ENCODE peak calls at places on chromosome 18, in seven cellular contexts. One of them, this sample, is unnamed.

GRCh38 chr18:73850782-73851181 is 296.9 kb downstream of the FBXO15 start:
- DNase-seq in mucosa of descending colon: no peak
- DNase-seq in stimulated activated CD8-positive, alpha-beta memory T cell treated with anti-CD3 and anti-CD28 coated beads, Interleukin-2, amount 100 ng/mL, for 1 hour: no peak
- DNase-seq in NCI-H1092 treated with DMSO at 0.1 percent for 48 hours: no peak
- DNase-seq in left lung: no peak
- DNase-seq in nephron progenitor cell: no peak
- DNase-seq in kidney glomerular epithelial cell: no peak
- DNase-seq in this sample: no peak

GRCh38 chr18:74251297-74252031 is 40.3 kb downstream of the CYB5A start:
- DNase-seq in left lung: no peak
- DNase-seq in NCI-H1092 treated with DMSO at 0.1 percent for 48 hours: no peak
- DNase-seq in stimulated activated CD8-positive, alpha-beta memory T cell treated with anti-CD3 and anti-CD28 coated beads, Interleukin-2, amount 100 ng/mL, for 1 hour: no peak
- DNase-seq in nephron progenitor cell: no peak
- DNase-seq in kidney glomerular epithelial cell: no peak
- DNase-seq in mucosa of descending colon: no peak
- DNase-seq in this sample: no peak

GRCh38 chr18:70368903-70369302 is 80.1 kb downstream of the SOCS6 start:
- DNase-seq in kidney glomerular epithelial cell: no peak
- DNase-seq in left lung: no peak
- DNase-seq in mucosa of descending colon: no peak
- DNase-seq in stimulated activated CD8-positive, alpha-beta memory T cell treated with anti-CD3 and anti-CD28 coated beads, Interleukin-2, amount 100 ng/mL, for 1 hour: no peak
- DNase-seq in NCI-H1092 treated with DMSO at 0.1 percent for 48 hours: no peak
- DNase-seq in nephron progenitor cell: no peak
- DNase-seq in this sample: no peak

GRCh38 chr18:7116001-7116831 is 1.4 kb downstream of the LAMA1 start:
- DNase-seq in left lung: no peak
- DNase-seq in stimulated activated CD8-positive, alpha-beta memory T cell treated with anti-CD3 and anti-CD28 coated beads, Interleukin-2, amount 100 ng/mL, for 1 hour: no peak
- DNase-seq in NCI-H1092 treated with DMSO at 0.1 percent for 48 hours: peak
- DNase-seq in kidney glomerular epithelial cell: peak
- DNase-seq in nephron progenitor cell: peak
- DNase-seq in mucosa of descending colon: no peak
- DNase-seq in this sample: no peak

GRCh38 chr18:45291616-45292612 is 323.4 kb upstream of the SLC14A2 start:
- DNase-seq in nephron progenitor cell: no peak
- DNase-seq in mucosa of descending colon: no peak
- DNase-seq in left lung: no peak
- DNase-seq in stimulated activated CD8-positive, alpha-beta memory T cell treated with anti-CD3 and anti-CD28 coated beads, Interleukin-2, amount 100 ng/mL, for 1 hour: no peak
- DNase-seq in NCI-H1092 treated with DMSO at 0.1 percent for 48 hours: peak
- DNase-seq in kidney glomerular epithelial cell: peak
- DNase-seq in this sample: no peak

GRCh38 chr18:26710460-26711096 is 154.9 kb downstream of the AQP4 start:
- DNase-seq in stimulated activated CD8-positive, alpha-beta memory T cell treated with anti-CD3 and anti-CD28 coated beads, Interleukin-2, amount 100 ng/mL, for 1 hour: no peak
- DNase-seq in nephron progenitor cell: no peak
- DNase-seq in NCI-H1092 treated with DMSO at 0.1 percent for 48 hours: no peak
- DNase-seq in mucosa of descending colon: no peak
- DNase-seq in left lung: no peak
- DNase-seq in kidney glomerular epithelial cell: no peak
- DNase-seq in this sample: no peak

GRCh38 chr18:65527879-65528633 is 222.8 kb upstream of the CDH7 start:
- DNase-seq in kidney glomerular epithelial cell: no peak
- DNase-seq in stimulated activated CD8-positive, alpha-beta memory T cell treated with anti-CD3 and anti-CD28 coated beads, Interleukin-2, amount 100 ng/mL, for 1 hour: no peak
- DNase-seq in left lung: no peak
- DNase-seq in NCI-H1092 treated with DMSO at 0.1 percent for 48 hours: peak
- DNase-seq in mucosa of descending colon: no peak
- DNase-seq in nephron progenitor cell: peak
- DNase-seq in this sample: no peak

GRCh38 chr18:48493856-48494255 is 45.0 kb upstream of the CTIF start:
- DNase-seq in NCI-H1092 treated with DMSO at 0.1 percent for 48 hours: no peak
- DNase-seq in left lung: no peak
- DNase-seq in nephron progenitor cell: no peak
- DNase-seq in stimulated activated CD8-positive, alpha-beta memory T cell treated with anti-CD3 and anti-CD28 coated beads, Interleukin-2, amount 100 ng/mL, for 1 hour: no peak
- DNase-seq in mucosa of descending colon: no peak
- DNase-seq in kidney glomerular epithelial cell: no peak
- DNase-seq in this sample: no peak

GRCh38 chr18:10661333-10661732 is 135.5 kb downstream of the NAPG start:
- DNase-seq in nephron progenitor cell: no peak
- DNase-seq in kidney glomerular epithelial cell: peak
- DNase-seq in left lung: no peak
- DNase-seq in stimulated activated CD8-positive, alpha-beta memory T cell treated with anti-CD3 and anti-CD28 coated beads, Interleukin-2, amount 100 ng/mL, for 1 hour: no peak
- DNase-seq in mucosa of descending colon: no peak
- DNase-seq in NCI-H1092 treated with DMSO at 0.1 percent for 48 hours: no peak
- DNase-seq in this sample: no peak

GRCh38 chr18:8991131-8991530 is 111.4 kb upstream of the NDUFV2 start:
- DNase-seq in nephron progenitor cell: no peak
- DNase-seq in kidney glomerular epithelial cell: no peak
- DNase-seq in left lung: no peak
- DNase-seq in stimulated activated CD8-positive, alpha-beta memory T cell treated with anti-CD3 and anti-CD28 coated beads, Interleukin-2, amount 100 ng/mL, for 1 hour: no peak
- DNase-seq in mucosa of descending colon: no peak
- DNase-seq in NCI-H1092 treated with DMSO at 0.1 percent for 48 hours: no peak
- DNase-seq in this sample: no peak

GRCh38 chr18:79923896-79924585 is 27.4 kb downstream of the SLC66A2 start:
- DNase-seq in left lung: no peak
- DNase-seq in NCI-H1092 treated with DMSO at 0.1 percent for 48 hours: no peak
- DNase-seq in kidney glomerular epithelial cell: no peak
- DNase-seq in stimulated activated CD8-positive, alpha-beta memory T cell treated with anti-CD3 and anti-CD28 coated beads, Interleukin-2, amount 100 ng/mL, for 1 hour: no peak
- DNase-seq in mucosa of descending colon: no peak
- DNase-seq in nephron progenitor cell: no peak
- DNase-seq in this sample: no peak

GRCh38 chr18:68438983-68439382 is 275.9 kb downstream of the TMX3 start:
- DNase-seq in stimulated activated CD8-positive, alpha-beta memory T cell treated with anti-CD3 and anti-CD28 coated beads, Interleukin-2, amount 100 ng/mL, for 1 hour: no peak
- DNase-seq in NCI-H1092 treated with DMSO at 0.1 percent for 48 hours: no peak
- DNase-seq in mucosa of descending colon: no peak
- DNase-seq in kidney glomerular epithelial cell: peak
- DNase-seq in nephron progenitor cell: no peak
- DNase-seq in left lung: no peak
- DNase-seq in this sample: no peak

GRCh38 chr18:48676346-48676745 is 137.5 kb downstream of the CTIF start:
- DNase-seq in left lung: no peak
- DNase-seq in kidney glomerular epithelial cell: no peak
- DNase-seq in nephron progenitor cell: no peak
- DNase-seq in stimulated activated CD8-positive, alpha-beta memory T cell treated with anti-CD3 and anti-CD28 coated beads, Interleukin-2, amount 100 ng/mL, for 1 hour: no peak
- DNase-seq in mucosa of descending colon: no peak
- DNase-seq in NCI-H1092 treated with DMSO at 0.1 percent for 48 hours: no peak
- DNase-seq in this sample: peak

GRCh38 chr18:13462686-13463085 is 244.1 kb downstream of the LDLRAD4 start:
- DNase-seq in mucosa of descending colon: no peak
- DNase-seq in nephron progenitor cell: no peak
- DNase-seq in stimulated activated CD8-positive, alpha-beta memory T cell treated with anti-CD3 and anti-CD28 coated beads, Interleukin-2, amount 100 ng/mL, for 1 hour: no peak
- DNase-seq in NCI-H1092 treated with DMSO at 0.1 percent for 48 hours: no peak
- DNase-seq in left lung: no peak
- DNase-seq in kidney glomerular epithelial cell: no peak
- DNase-seq in this sample: no peak

GRCh38 chr18:8778386-8778785 is 73.0 kb downstream of the MTCL1 start:
- DNase-seq in nephron progenitor cell: no peak
- DNase-seq in stimulated activated CD8-positive, alpha-beta memory T cell treated with anti-CD3 and anti-CD28 coated beads, Interleukin-2, amount 100 ng/mL, for 1 hour: no peak
- DNase-seq in mucosa of descending colon: no peak
- DNase-seq in kidney glomerular epithelial cell: no peak
- DNase-seq in left lung: no peak
- DNase-seq in NCI-H1092 treated with DMSO at 0.1 percent for 48 hours: no peak
- DNase-seq in this sample: no peak

GRCh38 chr18:10892801-10893595 is 256.4 kb downstream of the PIEZO2 start:
- DNase-seq in mucosa of descending colon: no peak
- DNase-seq in nephron progenitor cell: peak
- DNase-seq in left lung: no peak
- DNase-seq in NCI-H1092 treated with DMSO at 0.1 percent for 48 hours: no peak
- DNase-seq in kidney glomerular epithelial cell: peak
- DNase-seq in stimulated activated CD8-positive, alpha-beta memory T cell treated with anti-CD3 and anti-CD28 coated beads, Interleukin-2, amount 100 ng/mL, for 1 hour: no peak
- DNase-seq in this sample: no peak

GRCh38 chr18:78624646-78625279 is 354.9 kb upstream of the SALL3 start:
- DNase-seq in mucosa of descending colon: no peak
- DNase-seq in NCI-H1092 treated with DMSO at 0.1 percent for 48 hours: no peak
- DNase-seq in kidney glomerular epithelial cell: no peak
- DNase-seq in nephron progenitor cell: peak
- DNase-seq in stimulated activated CD8-positive, alpha-beta memory T cell treated with anti-CD3 and anti-CD28 coated beads, Interleukin-2, amount 100 ng/mL, for 1 hour: no peak
- DNase-seq in left lung: no peak
- DNase-seq in this sample: no peak

GRCh38 chr18:43420950-43421349 is 143.7 kb upstream of the SYT4 start:
- DNase-seq in stimulated activated CD8-positive, alpha-beta memory T cell treated with anti-CD3 and anti-CD28 coated beads, Interleukin-2, amount 100 ng/mL, for 1 hour: no peak
- DNase-seq in NCI-H1092 treated with DMSO at 0.1 percent for 48 hours: no peak
- DNase-seq in nephron progenitor cell: no peak
- DNase-seq in left lung: no peak
- DNase-seq in kidney glomerular epithelial cell: no peak
- DNase-seq in mucosa of descending colon: no peak
- DNase-seq in this sample: no peak

GRCh38 chr18:75545189-75545588 is 117.7 kb upstream of the SMIM21 start:
- DNase-seq in kidney glomerular epithelial cell: no peak
- DNase-seq in nephron progenitor cell: no peak
- DNase-seq in stimulated activated CD8-positive, alpha-beta memory T cell treated with anti-CD3 and anti-CD28 coated beads, Interleukin-2, amount 100 ng/mL, for 1 hour: no peak
- DNase-seq in NCI-H1092 treated with DMSO at 0.1 percent for 48 hours: no peak
- DNase-seq in mucosa of descending colon: no peak
- DNase-seq in left lung: no peak
- DNase-seq in this sample: no peak

GRCh38 chr18:286515-287310 is 18.9 kb upstream of the THOC1 start:
- DNase-seq in kidney glomerular epithelial cell: peak
- DNase-seq in mucosa of descending colon: no peak
- DNase-seq in NCI-H1092 treated with DMSO at 0.1 percent for 48 hours: peak
- DNase-seq in nephron progenitor cell: no peak
- DNase-seq in stimulated activated CD8-positive, alpha-beta memory T cell treated with anti-CD3 and anti-CD28 coated beads, Interleukin-2, amount 100 ng/mL, for 1 hour: no peak
- DNase-seq in left lung: no peak
- DNase-seq in this sample: no peak

GRCh38 chr18:7596133-7596532 is 29.0 kb downstream of the PTPRM start:
- DNase-seq in left lung: no peak
- DNase-seq in NCI-H1092 treated with DMSO at 0.1 percent for 48 hours: no peak
- DNase-seq in stimulated activated CD8-positive, alpha-beta memory T cell treated with anti-CD3 and anti-CD28 coated beads, Interleukin-2, amount 100 ng/mL, for 1 hour: no peak
- DNase-seq in kidney glomerular epithelial cell: no peak
- DNase-seq in mucosa of descending colon: no peak
- DNase-seq in nephron progenitor cell: no peak
- DNase-seq in this sample: no peak

GRCh38 chr18:10518595-10519273 is 7.1 kb upstream of the NAPG start:
- DNase-seq in kidney glomerular epithelial cell: no peak
- DNase-seq in nephron progenitor cell: peak
- DNase-seq in left lung: no peak
- DNase-seq in stimulated activated CD8-positive, alpha-beta memory T cell treated with anti-CD3 and anti-CD28 coated beads, Interleukin-2, amount 100 ng/mL, for 1 hour: no peak
- DNase-seq in mucosa of descending colon: peak
- DNase-seq in NCI-H1092 treated with DMSO at 0.1 percent for 48 hours: peak
- DNase-seq in this sample: no peak

GRCh38 chr18:9547767-9548166 is 66.6 kb downstream of the PPP4R1 start:
- DNase-seq in stimulated activated CD8-positive, alpha-beta memory T cell treated with anti-CD3 and anti-CD28 coated beads, Interleukin-2, amount 100 ng/mL, for 1 hour: no peak
- DNase-seq in NCI-H1092 treated with DMSO at 0.1 percent for 48 hours: peak
- DNase-seq in nephron progenitor cell: no peak
- DNase-seq in kidney glomerular epithelial cell: no peak
- DNase-seq in mucosa of descending colon: no peak
- DNase-seq in left lung: no peak
- DNase-seq in this sample: no peak

GRCh38 chr18:23071285-23071684 is 64.0 kb upstream of the CABLES1 start:
- DNase-seq in NCI-H1092 treated with DMSO at 0.1 percent for 48 hours: no peak
- DNase-seq in stimulated activated CD8-positive, alpha-beta memory T cell treated with anti-CD3 and anti-CD28 coated beads, Interleukin-2, amount 100 ng/mL, for 1 hour: peak
- DNase-seq in left lung: no peak
- DNase-seq in nephron progenitor cell: no peak
- DNase-seq in kidney glomerular epithelial cell: no peak
- DNase-seq in mucosa of descending colon: peak
- DNase-seq in this sample: no peak

GRCh38 chr18:7038330-7038846 is 79.2 kb downstream of the LAMA1 start:
- DNase-seq in NCI-H1092 treated with DMSO at 0.1 percent for 48 hours: peak
- DNase-seq in stimulated activated CD8-positive, alpha-beta memory T cell treated with anti-CD3 and anti-CD28 coated beads, Interleukin-2, amount 100 ng/mL, for 1 hour: no peak
- DNase-seq in kidney glomerular epithelial cell: peak
- DNase-seq in left lung: peak
- DNase-seq in mucosa of descending colon: peak
- DNase-seq in nephron progenitor cell: peak
- DNase-seq in this sample: peak

GRCh38 chr18:7755753-7756475 is 188.8 kb downstream of the PTPRM start:
- DNase-seq in mucosa of descending colon: no peak
- DNase-seq in nephron progenitor cell: no peak
- DNase-seq in left lung: no peak
- DNase-seq in stimulated activated CD8-positive, alpha-beta memory T cell treated with anti-CD3 and anti-CD28 coated beads, Interleukin-2, amount 100 ng/mL, for 1 hour: no peak
- DNase-seq in kidney glomerular epithelial cell: no peak
- DNase-seq in NCI-H1092 treated with DMSO at 0.1 percent for 48 hours: peak
- DNase-seq in this sample: no peak

GRCh38 chr18:3442894-3443293 is 7.1 kb upstream of the TGIF1 start:
- DNase-seq in NCI-H1092 treated with DMSO at 0.1 percent for 48 hours: no peak
- DNase-seq in kidney glomerular epithelial cell: no peak
- DNase-seq in nephron progenitor cell: no peak
- DNase-seq in mucosa of descending colon: no peak
- DNase-seq in left lung: no peak
- DNase-seq in stimulated activated CD8-positive, alpha-beta memory T cell treated with anti-CD3 and anti-CD28 coated beads, Interleukin-2, amount 100 ng/mL, for 1 hour: no peak
- DNase-seq in this sample: no peak

GRCh38 chr18:58315739-58316215 is 271.8 kb downstream of the NEDD4L start:
- DNase-seq in nephron progenitor cell: no peak
- DNase-seq in mucosa of descending colon: no peak
- DNase-seq in stimulated activated CD8-positive, alpha-beta memory T cell treated with anti-CD3 and anti-CD28 coated beads, Interleukin-2, amount 100 ng/mL, for 1 hour: no peak
- DNase-seq in NCI-H1092 treated with DMSO at 0.1 percent for 48 hours: no peak
- DNase-seq in left lung: no peak
- DNase-seq in kidney glomerular epithelial cell: no peak
- DNase-seq in this sample: no peak

GRCh38 chr18:22609642-22610041 is 191.9 kb upstream of the CTAGE1 start:
- DNase-seq in NCI-H1092 treated with DMSO at 0.1 percent for 48 hours: no peak
- DNase-seq in kidney glomerular epithelial cell: no peak
- DNase-seq in nephron progenitor cell: no peak
- DNase-seq in mucosa of descending colon: peak
- DNase-seq in stimulated activated CD8-positive, alpha-beta memory T cell treated with anti-CD3 and anti-CD28 coated beads, Interleukin-2, amount 100 ng/mL, for 1 hour: no peak
- DNase-seq in left lung: no peak
- DNase-seq in this sample: no peak

GRCh38 chr18:35050638-35051287 is 9.6 kb downstream of the MAPRE2 start:
- DNase-seq in mucosa of descending colon: peak
- DNase-seq in stimulated activated CD8-positive, alpha-beta memory T cell treated with anti-CD3 and anti-CD28 coated beads, Interleukin-2, amount 100 ng/mL, for 1 hour: no peak
- DNase-seq in kidney glomerular epithelial cell: no peak
- DNase-seq in left lung: no peak
- DNase-seq in nephron progenitor cell: no peak
- DNase-seq in NCI-H1092 treated with DMSO at 0.1 percent for 48 hours: no peak
- DNase-seq in this sample: no peak

GRCh38 chr18:62389761-62390481 is 64.8 kb downstream of the TNFRSF11A start:
- DNase-seq in stimulated activated CD8-positive, alpha-beta memory T cell treated with anti-CD3 and anti-CD28 coated beads, Interleukin-2, amount 100 ng/mL, for 1 hour: no peak
- DNase-seq in left lung: no peak
- DNase-seq in NCI-H1092 treated with DMSO at 0.1 percent for 48 hours: no peak
- DNase-seq in mucosa of descending colon: no peak
- DNase-seq in nephron progenitor cell: no peak
- DNase-seq in kidney glomerular epithelial cell: no peak
- DNase-seq in this sample: no peak

GRCh38 chr18:78969574-78970315 is 9.9 kb upstream of the SALL3 start:
- DNase-seq in left lung: peak
- DNase-seq in mucosa of descending colon: no peak
- DNase-seq in nephron progenitor cell: no peak
- DNase-seq in kidney glomerular epithelial cell: no peak
- DNase-seq in NCI-H1092 treated with DMSO at 0.1 percent for 48 hours: no peak
- DNase-seq in stimulated activated CD8-positive, alpha-beta memory T cell treated with anti-CD3 and anti-CD28 coated beads, Interleukin-2, amount 100 ng/mL, for 1 hour: no peak
- DNase-seq in this sample: no peak

GRCh38 chr18:54229660-54230059 is 5.2 kb upstream of the MBD2 start:
- DNase-seq in NCI-H1092 treated with DMSO at 0.1 percent for 48 hours: no peak
- DNase-seq in stimulated activated CD8-positive, alpha-beta memory T cell treated with anti-CD3 and anti-CD28 coated beads, Interleukin-2, amount 100 ng/mL, for 1 hour: no peak
- DNase-seq in mucosa of descending colon: no peak
- DNase-seq in left lung: no peak
- DNase-seq in nephron progenitor cell: no peak
- DNase-seq in kidney glomerular epithelial cell: no peak
- DNase-seq in this sample: no peak

GRCh38 chr18:3649559-3650426 is 199.8 kb downstream of the TGIF1 start:
- DNase-seq in nephron progenitor cell: no peak
- DNase-seq in NCI-H1092 treated with DMSO at 0.1 percent for 48 hours: no peak
- DNase-seq in kidney glomerular epithelial cell: peak
- DNase-seq in left lung: no peak
- DNase-seq in mucosa of descending colon: no peak
- DNase-seq in stimulated activated CD8-positive, alpha-beta memory T cell treated with anti-CD3 and anti-CD28 coated beads, Interleukin-2, amount 100 ng/mL, for 1 hour: no peak
- DNase-seq in this sample: peak

GRCh38 chr18:59700535-59700967 is 3.3 kb upstream of the CCBE1 start:
- DNase-seq in kidney glomerular epithelial cell: no peak
- DNase-seq in mucosa of descending colon: peak
- DNase-seq in left lung: no peak
- DNase-seq in nephron progenitor cell: no peak
- DNase-seq in NCI-H1092 treated with DMSO at 0.1 percent for 48 hours: no peak
- DNase-seq in stimulated activated CD8-positive, alpha-beta memory T cell treated with anti-CD3 and anti-CD28 coated beads, Interleukin-2, amount 100 ng/mL, for 1 hour: no peak
- DNase-seq in this sample: peak

GRCh38 chr18:10499230-10499629 is 26.6 kb upstream of the NAPG start:
- DNase-seq in nephron progenitor cell: no peak
- DNase-seq in left lung: no peak
- DNase-seq in mucosa of descending colon: no peak
- DNase-seq in stimulated activated CD8-positive, alpha-beta memory T cell treated with anti-CD3 and anti-CD28 coated beads, Interleukin-2, amount 100 ng/mL, for 1 hour: no peak
- DNase-seq in kidney glomerular epithelial cell: no peak
- DNase-seq in NCI-H1092 treated with DMSO at 0.1 percent for 48 hours: no peak
- DNase-seq in this sample: no peak

GRCh38 chr18:49690307-49690706 is 123.0 kb downstream of the ACAA2 start:
- DNase-seq in nephron progenitor cell: no peak
- DNase-seq in stimulated activated CD8-positive, alpha-beta memory T cell treated with anti-CD3 and anti-CD28 coated beads, Interleukin-2, amount 100 ng/mL, for 1 hour: no peak
- DNase-seq in kidney glomerular epithelial cell: peak
- DNase-seq in mucosa of descending colon: no peak
- DNase-seq in NCI-H1092 treated with DMSO at 0.1 percent for 48 hours: no peak
- DNase-seq in left lung: no peak
- DNase-seq in this sample: no peak

GRCh38 chr18:56112013-56112749 is 524.2 kb upstream of the TCF4 start:
- DNase-seq in nephron progenitor cell: no peak
- DNase-seq in left lung: no peak
- DNase-seq in stimulated activated CD8-positive, alpha-beta memory T cell treated with anti-CD3 and anti-CD28 coated beads, Interleukin-2, amount 100 ng/mL, for 1 hour: no peak
- DNase-seq in kidney glomerular epithelial cell: no peak
- DNase-seq in NCI-H1092 treated with DMSO at 0.1 percent for 48 hours: no peak
- DNase-seq in mucosa of descending colon: no peak
- DNase-seq in this sample: no peak